ENCODE peak calls at places on chromosome 9, in eight cellular contexts. M is Peyer's patch, O is kidney epithelial cell, Q is astrocyte, K is frontal cortex, F is transverse colon, B is omental fat pad, T is ELR. E is an unnamed sample.
A peak's percentile ranks its signal among the peaks of the same experiment; 100 is the strongest.

GRCh38 chr9:114894801-114895433 is 35.5 kb downstream of the TNFSF8 start:
- DNase-seq in M (no peak), O (peak; percentile 88), Q (peak; percentile 97), K (no peak), F (no peak), B (no peak), T (peak; percentile 99), E (no peak)

GRCh38 chr9:20022410-20022809 is 233.6 kb upstream of the SLC24A2 start:
- DNase-seq in M (no peak), O (peak; percentile 55), Q (peak; percentile 51), K (no peak), F (no peak), B (no peak), T (peak; percentile 74), E (no peak)

GRCh38 chr9:14031015-14031414 is 282.9 kb downstream of the NFIB start:
- DNase-seq in M (no peak), O (no peak), Q (peak; percentile 56), K (no peak), F (no peak), B (no peak), T (no peak), E (no peak)

GRCh38 chr9:91811024-91811909 is 138.8 kb downstream of the ROR2 start:
- DNase-seq in M (no peak), O (no peak), Q (no peak), K (no peak), F (no peak), B (no peak), T (no peak), E (no peak)

GRCh38 chr9:13034696-13035006 is 244.8 kb downstream of the MPDZ start:
- DNase-seq in M (no peak), O (no peak), Q (no peak), K (no peak), F (no peak), B (no peak), T (no peak), E (no peak)

GRCh38 chr9:136578915-136579637 is 33.2 kb upstream of the NOTCH1 start:
- DNase-seq in M (no peak), O (no peak), Q (no peak), K (no peak), F (no peak), B (no peak), T (no peak), E (no peak)

GRCh38 chr9:12723409-12724028 is 30.3 kb downstream of the TYRP1 start:
- DNase-seq in M (no peak), O (no peak), Q (no peak), K (peak; percentile 3), F (no peak), B (no peak), T (peak; percentile 62), E (no peak)

GRCh38 chr9:21155501-21155900 is 11.0 kb downstream of the IFNA21 start:
- DNase-seq in M (no peak), O (no peak), Q (no peak), K (no peak), F (no peak), B (no peak), T (peak; percentile 34), E (no peak)

GRCh38 chr9:17531642-17532254 is 47.1 kb upstream of the SH3GL2 start:
- DNase-seq in M (no peak), O (peak; percentile 10), Q (peak; percentile 14), K (no peak), F (peak; percentile 25), B (peak; percentile 29), T (peak; percentile 70), E (no peak)

GRCh38 chr9:130939405-130939941 is 426 bp upstream of the FIBCD1 start:
- DNase-seq in M (no peak), O (no peak), Q (no peak), K (no peak), F (no peak), B (no peak), T (peak; percentile 45), E (no peak)

GRCh38 chr9:137986268-137987099 is 108.9 kb downstream of the CACNA1B start:
- DNase-seq in M (peak; percentile 37), O (no peak), Q (no peak), K (no peak), F (no peak), B (no peak), T (no peak), E (no peak)

GRCh38 chr9:18658764-18659705 is 185.1 kb downstream of the ADAMTSL1 start:
- DNase-seq in M (no peak), O (peak; percentile 9), Q (peak; percentile 84), K (no peak), F (no peak), B (no peak), T (peak; percentile 75), E (no peak)

GRCh38 chr9:96565684-96566360 is 53.8 kb downstream of the CDC14B start:
- DNase-seq in M (no peak), O (no peak), Q (peak; percentile 33), K (no peak), F (peak; percentile 13), B (no peak), T (peak; percentile 44), E (no peak)

E was measured in breast epithelium.